ENCODE peak calls at places on chromosomes 16 and 17, in eight cellular contexts. X, J, M, D, I, E, R and P are unnamed samples.

GRCh38 chr16:57128787-57129389 is 36.5 kb downstream of the CPNE2 start:
- DNase-seq in R (no peak), I (no peak), X (no peak), D (no peak), E (no peak), J (no peak), M (no peak), P (no peak)

GRCh38 chr16:8718753-8719386 is 44.5 kb downstream of the ABAT start:
- DNase-seq in I (no peak), E (no peak), X (no peak), D (no peak), M (no peak), J (no peak), R (no peak), P (no peak)

GRCh38 chr17:48841395-48841831 is 10.6 kb downstream of the CALCOCO2 start:
- DNase-seq in I (no peak), E (no peak), J (no peak), X (no peak), M (peak), R (no peak), D (no peak), P (no peak)

GRCh38 chr17:48915459-48916282 is 7.5 kb downstream of the UBE2Z start:
- DNase-seq in M (peak), J (no peak), I (peak), R (no peak), D (no peak), X (no peak), E (no peak), P (peak)

GRCh38 chr17:62075308-62075815 is 10.3 kb upstream of the MED13 start:
- DNase-seq in R (no peak), I (no peak), J (no peak), M (peak), E (no peak), X (no peak), D (no peak), P (no peak)

GRCh38 chr17:39461911-39462641 is 790 bp downstream of the CDK12 start:
- DNase-seq in D (no peak), R (peak), X (no peak), E (no peak), M (peak), I (no peak), J (peak), P (peak)

GRCh38 chr17:35701491-35701890 is 29.9 kb upstream of the RASL10B start:
- DNase-seq in R (no peak), M (no peak), D (no peak), I (no peak), X (no peak), J (no peak), E (no peak), P (no peak)

GRCh38 chr16:35735403-35736251 is 2276.2 kb downstream of the TP53TG3F start:
- DNase-seq in X (no peak), E (no peak), D (no peak), M (no peak), R (no peak), I (no peak), J (no peak), P (no peak)

GRCh38 chr16:27374794-27375499 is 27.0 kb upstream of the IL21R start:
- DNase-seq in J (peak), I (peak), E (peak), X (peak), M (peak), D (peak), R (peak), P (peak)

GRCh38 chr17:49753959-49754391 is 10.0 kb downstream of the FAM117A start:
- DNase-seq in I (no peak), R (no peak), M (no peak), X (no peak), D (no peak), E (no peak), J (no peak), P (no peak)

GRCh38 chr17:77405867-77406513 is 265.2 kb downstream of the SEC14L1 start:
- DNase-seq in X (peak), D (no peak), J (no peak), E (no peak), I (no peak), M (no peak), R (no peak), P (no peak)

GRCh38 chr17:57478851-57479250 is 222.5 kb downstream of the MSI2 start:
- DNase-seq in E (no peak), R (no peak), X (no peak), D (no peak), M (no peak), J (no peak), I (no peak), P (no peak)

GRCh38 chr17:42387221-42387657 is 1.0 kb downstream of the STAT3 start:
- DNase-seq in X (no peak), D (no peak), E (no peak), I (no peak), R (no peak), M (peak), J (no peak), P (no peak)

GRCh38 chr16:51148674-51149228 is 2.3 kb downstream of the SALL1 start:
- DNase-seq in D (no peak), R (no peak), I (no peak), X (no peak), E (no peak), J (no peak), M (peak), P (no peak)

GRCh38 chr16:51144203-51144602 is 6.9 kb downstream of the SALL1 start:
- DNase-seq in X (no peak), E (no peak), M (peak), R (no peak), I (no peak), J (no peak), D (no peak), P (no peak)

GRCh38 chr16:51149251-51149661 is 1.8 kb downstream of the SALL1 start:
- DNase-seq in E (no peak), D (no peak), M (peak), I (no peak), X (no peak), R (no peak), J (no peak), P (no peak)

GRCh38 chr16:51147776-51148673 is 3.0 kb downstream of the SALL1 start:
- DNase-seq in J (no peak), X (no peak), R (no peak), M (peak), E (no peak), D (no peak), I (no peak), P (no peak)

GRCh38 chr16:51146256-51146924 is 4.7 kb downstream of the SALL1 start:
- DNase-seq in I (no peak), R (no peak), X (no peak), J (no peak), M (peak), D (no peak), E (no peak), P (no peak)
- TF ChIP-seq CTCF in I (no peak), R (no peak), X (no peak), J (peak), M (peak), D (no peak), E (no peak), P (peak)

GRCh38 chr17:67942810-67943209 is 53.5 kb downstream of the C17orf58 start:
- DNase-seq in X (no peak), R (no peak), D (no peak), I (peak), E (no peak), J (no peak), M (no peak), P (peak)
- TF ChIP-seq CTCF in X (no peak), R (no peak), D (no peak), I (peak), E (no peak), J (peak), M (peak), P (no peak)

DNA sequence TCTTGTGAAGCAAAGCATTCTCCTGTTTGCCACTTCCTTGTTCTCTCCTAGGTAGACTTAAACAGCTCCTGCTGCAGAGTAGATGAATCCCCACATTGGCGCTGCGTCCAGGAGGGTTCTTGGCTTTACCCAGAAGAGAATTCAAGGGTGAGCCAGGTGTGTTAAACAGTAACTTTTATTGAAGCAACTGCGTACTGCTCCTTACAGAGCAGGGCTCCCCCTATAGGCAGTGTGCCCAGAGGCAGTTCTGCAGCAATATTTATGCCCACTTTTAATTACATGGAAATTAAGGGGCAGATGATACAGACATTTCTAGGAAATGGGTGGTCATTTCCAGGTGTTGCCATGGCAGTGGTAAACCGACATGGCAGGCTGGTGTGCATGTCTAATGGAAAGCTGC is 987.6 kb upstream of the RBFOX1 start:
- DNase-seq in M (no peak), J (no peak), R (no peak), E (no peak), D (no peak), X (no peak), I (no peak), P (no peak)
- TF ChIP-seq CTCF in M (no peak), J (peak), R (no peak), E (no peak), D (no peak), X (no peak), I (no peak), P (no peak)

GRCh38 chr16:87345721-87346424 is 28.7 kb upstream of the C16orf95 start:
- DNase-seq in J (peak), I (no peak), R (no peak), D (no peak), X (no peak), M (no peak), E (no peak), P (no peak)

GRCh38 chr16:87346517-87347060 is 29.4 kb upstream of the C16orf95 start:
- DNase-seq in I (no peak), M (no peak), E (no peak), D (no peak), J (no peak), X (no peak), R (no peak), P (no peak)

GRCh38 chr16:87348616-87349157 is 31.5 kb upstream of the C16orf95 start:
- DNase-seq in D (no peak), R (no peak), M (no peak), I (no peak), E (no peak), J (no peak), X (no peak), P (no peak)

GRCh38 chr16:87350031-87350430 is 32.8 kb upstream of the C16orf95 start:
- DNase-seq in D (no peak), J (peak), R (no peak), M (no peak), E (no peak), X (no peak), I (no peak), P (no peak)

GRCh38 chr16:87347932-87348615 is 30.9 kb upstream of the C16orf95 start:
- DNase-seq in X (no peak), R (no peak), I (no peak), M (no peak), E (no peak), D (no peak), J (no peak), P (no peak)
- TF ChIP-seq CTCF in X (no peak), R (no peak), I (no peak), M (no peak), E (no peak), D (no peak), J (no peak), P (peak)

GRCh38 chr17:2395258-2396170 is 5.3 kb downstream of the MNT start:
- DNase-seq in J (no peak), R (no peak), D (no peak), I (peak), E (no peak), M (peak), X (peak), P (peak)
- TF ChIP-seq CTCF in J (no peak), R (no peak), D (no peak), I (no peak), E (no peak), M (peak), X (no peak), P (no peak)

GRCh38 chr16:58638148-58639036 is 8.8 kb upstream of the CNOT1 start:
- DNase-seq in M (peak), E (no peak), J (no peak), I (peak), X (no peak), R (peak), D (no peak), P (peak)
- TF ChIP-seq CTCF in M (peak), E (no peak), J (no peak), I (peak), X (no peak), R (no peak), D (no peak), P (peak)

DNA sequence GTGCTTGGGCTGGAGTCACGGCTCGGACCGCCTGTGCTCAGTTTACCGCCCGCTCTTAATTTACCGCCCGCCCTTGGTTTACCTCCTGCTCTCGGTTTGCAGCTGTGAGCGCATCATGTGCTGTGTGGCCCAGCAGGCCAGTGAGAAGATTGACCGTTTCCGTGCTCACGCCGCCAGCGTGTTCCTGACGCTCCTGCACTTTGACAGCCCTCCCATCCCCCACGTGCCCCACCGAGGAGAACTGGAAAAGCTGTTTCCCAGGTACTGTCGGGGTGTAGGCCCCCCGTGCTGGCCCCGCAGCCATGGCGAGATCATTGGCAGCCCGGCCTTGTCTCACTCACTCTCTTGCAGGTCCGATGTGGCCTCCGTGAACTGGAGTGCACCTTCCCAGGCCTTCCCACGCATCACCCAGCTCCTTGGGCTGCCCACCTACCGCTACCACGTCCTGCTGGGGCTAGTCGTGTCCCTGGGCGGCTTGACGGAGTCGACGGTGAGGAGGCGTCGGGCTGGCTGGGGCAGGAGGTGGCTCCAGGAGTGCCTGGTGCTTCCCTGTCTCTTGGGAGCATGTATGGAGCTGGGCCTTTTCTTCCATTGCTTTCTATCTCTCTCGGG is 89.3 kb upstream of the ZNF750 start:
- DNase-seq in X (peak), D (no peak), I (no peak), R (no peak), J (no peak), E (no peak), M (no peak), P (no peak)
- TF ChIP-seq CTCF in X (no peak), D (no peak), I (no peak), R (no peak), J (no peak), E (no peak), M (no peak), P (no peak)

GRCh38 chr16:19115148-19116021 is 1.6 kb downstream of the ITPRIPL2 start:
- DNase-seq in D (no peak), R (peak), M (no peak), I (no peak), E (no peak), J (no peak), X (no peak), P (no peak)
- TF ChIP-seq CTCF in D (no peak), R (peak), M (peak), I (no peak), E (no peak), J (no peak), X (no peak), P (no peak)